ENCODE peak calls at places on chromosome 16, in eight cellular contexts. G is fibroblast of pulmonary artery, U is AG04450, X is IMR-90, I is fibroblast of lung, S is kidney, L is right atrium auricular region, C is MM.1S. T is an unnamed sample.

GRCh38 chr16:57165923-57166322 is 19.9 kb downstream of the PSME3IP1 start:
- DNase-seq in C (no peak), I (peak; percentile 44), G (peak; percentile 66), L (no peak), X (peak; percentile 43), S (no peak), U (no peak), T (peak; percentile 57)

GRCh38 chr16:72793716-72794115 is 254.2 kb downstream of the ZFHX3 start:
- DNase-seq in S (no peak), I (no peak), L (no peak), C (no peak), X (no peak), U (no peak), G (no peak), T (no peak)

GRCh38 chr16:70786020-70786419 is 14.9 kb downstream of the VAC14 start:
- DNase-seq in S (no peak), I (no peak), L (no peak), C (no peak), G (no peak), U (no peak), X (no peak), T (no peak)

GRCh38 chr16:67278773-67279295 is 498 bp upstream of the PLEKHG4 start:
- DNase-seq in L (no peak), S (peak; percentile 82), G (no peak), X (no peak), I (no peak), U (no peak), C (no peak), T (no peak)

GRCh38 chr16:24151482-24151939 is 104.6 kb upstream of the CACNG3 start:
- DNase-seq in C (no peak), L (no peak), S (no peak), G (no peak), I (peak; percentile 85), U (no peak), X (peak; percentile 0), T (no peak)

GRCh38 chr16:13005836-13006235 is 104.4 kb downstream of the SHISA9 start:
- DNase-seq in X (no peak), U (no peak), C (no peak), G (no peak), L (no peak), S (no peak), I (no peak), T (no peak)

GRCh38 chr16:68000024-68000423 is 740 bp upstream of the DPEP2 start:
- DNase-seq in I (no peak), X (no peak), U (no peak), L (no peak), C (no peak), S (no peak), G (no peak), T (no peak)

GRCh38 chr16:88456356-88457292 is 3.5 kb downstream of the ZFPM1 start:
- DNase-seq in L (no peak), I (no peak), X (no peak), G (no peak), C (no peak), S (no peak), U (no peak), T (no peak)

GRCh38 chr16:72876221-72876620 is 171.7 kb downstream of the ZFHX3 start:
- DNase-seq in L (peak; percentile 87), C (no peak), G (peak; percentile 86), U (peak; percentile 73), S (no peak), I (peak; percentile 96), X (peak; percentile 94), T (peak; percentile 90)

GRCh38 chr16:15031179-15031578 is 24.7 kb downstream of the NTAN1 start:
- DNase-seq in I (no peak), C (no peak), X (no peak), G (no peak), U (no peak), S (no peak), L (no peak), T (no peak)

GRCh38 chr16:21274172-21274726 is 3.8 kb downstream of the CRYM start:
- DNase-seq in U (no peak), L (no peak), I (no peak), C (no peak), G (no peak), X (no peak), S (no peak), T (no peak)

GRCh38 chr16:19694989-19695388 is 23.0 kb downstream of the KNOP1 start:
- DNase-seq in C (no peak), S (peak; percentile 28), X (no peak), U (no peak), L (no peak), G (no peak), I (no peak), T (peak; percentile 27)

GRCh38 chr16:65114527-65114926 is 7.3 kb downstream of the CDH11 start:
- DNase-seq in I (peak; percentile 25), G (no peak), U (no peak), L (no peak), S (no peak), C (no peak), X (no peak), T (no peak)

GRCh38 chr16:50820225-50820624 is 78.3 kb downstream of the CYLD start:
- DNase-seq in C (no peak), I (no peak), G (no peak), U (no peak), L (no peak), S (no peak), X (no peak), T (no peak)

GRCh38 chr16:50819706-50820105 is 77.8 kb downstream of the CYLD start:
- DNase-seq in G (no peak), U (no peak), L (no peak), X (no peak), I (no peak), S (no peak), C (no peak), T (no peak)

GRCh38 chr16:50822671-50823070 is 80.8 kb downstream of the CYLD start:
- DNase-seq in S (no peak), L (no peak), X (no peak), C (no peak), I (no peak), U (no peak), G (no peak), T (no peak)

GRCh38 chr16:50818380-50818779 is 76.5 kb downstream of the CYLD start:
- DNase-seq in U (no peak), G (no peak), C (no peak), L (no peak), I (no peak), X (no peak), S (no peak), T (no peak)

GRCh38 chr16:50821586-50821985 is 79.7 kb downstream of the CYLD start:
- DNase-seq in L (no peak), X (peak; percentile 23), U (no peak), I (no peak), C (no peak), G (no peak), S (no peak), T (no peak)
- TF ChIP-seq CTCF in L (no peak), X (peak; percentile 6), U (peak; percentile 24), I (no peak), C (no peak), G (no peak), S (no peak), T (no peak)

DNA sequence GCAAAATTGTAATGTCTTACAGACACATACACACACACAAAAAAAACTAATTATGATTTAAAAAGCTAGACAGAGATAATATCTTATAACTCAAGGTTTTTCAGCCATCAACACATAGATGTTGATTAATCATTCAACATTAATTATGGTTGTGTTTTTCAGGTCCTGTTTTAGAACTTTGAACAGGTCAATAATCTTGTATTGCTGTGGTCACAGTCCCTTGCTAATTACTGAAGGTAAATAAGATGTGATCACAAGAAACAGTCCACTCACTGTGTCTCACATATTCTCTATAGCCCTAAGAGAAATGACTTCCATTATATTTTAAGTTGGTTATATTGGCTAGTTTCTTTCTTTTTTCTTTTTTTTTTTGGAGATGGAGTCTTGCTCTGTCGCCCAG is 32.4 kb upstream of the TENT4B start:
- DNase-seq in I (no peak), L (no peak), C (no peak), G (no peak), S (no peak), U (no peak), X (no peak), T (no peak)
- TF ChIP-seq CTCF in I (no peak), L (no peak), C (no peak), G (no peak), S (no peak), U (no peak), X (no peak), T (no peak)

DNA sequence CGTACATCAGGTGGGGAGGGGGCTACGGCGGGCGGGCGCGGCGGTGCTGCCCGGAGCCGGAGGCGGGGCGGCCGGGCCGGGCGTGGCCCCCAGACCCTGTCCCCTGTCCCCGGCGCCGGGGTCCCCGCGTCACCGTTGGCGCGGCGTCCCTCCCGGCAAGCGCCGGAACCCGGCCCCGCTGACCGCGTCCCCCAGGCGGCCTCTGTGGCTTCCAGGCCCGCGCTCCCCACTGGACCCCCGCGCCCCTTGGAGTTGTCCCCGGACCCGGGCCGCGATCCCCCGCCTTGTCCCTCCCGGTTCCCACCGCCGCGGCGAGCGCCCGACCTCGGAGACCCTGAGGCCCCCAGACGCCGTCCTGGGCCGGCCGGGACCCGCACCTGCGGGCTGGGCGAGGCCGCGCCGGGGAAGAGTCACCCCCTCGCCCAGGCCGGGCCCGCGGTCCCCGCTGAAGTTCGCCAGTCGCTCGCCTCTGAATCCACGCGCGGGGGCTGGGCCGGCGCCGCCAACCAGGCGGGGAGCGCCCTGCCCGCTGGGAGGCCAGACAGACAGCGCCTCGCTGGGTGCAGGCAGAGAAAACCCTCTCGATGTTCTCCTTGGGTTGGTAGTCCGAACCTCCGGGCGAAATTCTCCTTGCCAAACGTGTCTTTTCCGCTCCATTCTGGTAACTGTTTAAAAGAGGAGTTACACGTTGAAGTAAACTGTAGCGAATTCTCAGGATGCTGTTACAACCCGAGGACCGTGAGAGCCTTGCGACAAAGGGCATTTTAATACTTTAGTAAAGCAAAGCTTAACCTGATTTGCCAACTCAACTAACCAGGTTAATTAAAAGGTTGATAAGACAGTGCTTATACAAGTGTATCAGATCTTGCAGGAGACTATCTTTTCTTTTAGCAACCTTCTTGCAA is 761 bp downstream of the GAN start:
- DNase-seq in L (peak; percentile 59), G (peak; percentile 63), X (peak; percentile 51), I (peak; percentile 61), C (peak; percentile 26), S (peak; percentile 87), U (no peak), T (peak; percentile 51)
- TF ChIP-seq CTCF in L (no peak), G (no peak), X (peak; percentile 13), I (peak; percentile 3), C (no peak), S (no peak), U (no peak), T (no peak)

GRCh38 chr16:85543998-85544397 is 69.1 kb upstream of the GSE1 start:
- DNase-seq in U (no peak), I (no peak), S (no peak), L (no peak), G (no peak), C (no peak), X (no peak), T (no peak)

GRCh38 chr16:85544668-85545067 is 68.5 kb upstream of the GSE1 start:
- DNase-seq in I (no peak), C (no peak), X (no peak), S (no peak), L (no peak), G (no peak), U (no peak), T (no peak)

GRCh38 chr16:85548375-85548774 is 64.7 kb upstream of the GSE1 start:
- DNase-seq in G (no peak), X (no peak), I (no peak), S (no peak), L (no peak), C (no peak), U (no peak), T (no peak)

GRCh38 chr16:85545227-85545818 is 67.8 kb upstream of the GSE1 start:
- DNase-seq in U (no peak), I (no peak), S (no peak), C (no peak), L (no peak), X (no peak), G (no peak), T (no peak)

GRCh38 chr16:85546585-85547447 is 66.3 kb upstream of the GSE1 start:
- DNase-seq in I (no peak), U (no peak), X (no peak), G (no peak), C (no peak), L (no peak), S (no peak), T (no peak)
- TF ChIP-seq CTCF in I (peak; percentile 27), U (peak; percentile 25), X (no peak), G (peak; percentile 17), C (no peak), L (no peak), S (no peak), T (no peak)

T was measured in cardiac fibroblast.